ENCODE peak calls at places on chromosome 16, in nine cellular contexts. Q, W, T, R, K, U, N, M and C are unnamed samples.
A peak's percentile ranks its signal among the peaks of the same experiment; 100 is the strongest.

GRCh38 chr16:84368327-84368996 is at the start of gene ATP2C2:
- DNase-seq in Q (no peak), W (peak; percentile 92), T (no peak), R (no peak), K (peak; percentile 66), U (peak; percentile 77), N (no peak), M (no peak), C (no peak)

GRCh38 chr16:23026777-23027362 is 122.4 kb downstream of the USP31 start:
- DNase-seq in Q (peak; percentile 15), W (no peak), T (no peak), R (no peak), K (no peak), U (no peak), N (no peak), M (peak; percentile 12), C (no peak)

GRCh38 chr16:31211960-31212359 is 2.0 kb upstream of the TRIM72 start:
- DNase-seq in Q (no peak), W (no peak), T (no peak), R (no peak), K (no peak), U (no peak), N (no peak), M (no peak), C (no peak)

GRCh38 chr16:62985727-62986126 is 949.5 kb upstream of the CDH8 start:
- DNase-seq in Q (no peak), W (no peak), T (no peak), R (no peak), K (no peak), U (no peak), N (no peak), M (no peak), C (no peak)

GRCh38 chr16:12228607-12229499 is 252.3 kb downstream of the SNX29 start:
- DNase-seq in Q (peak; percentile 66), W (no peak), T (no peak), R (peak; percentile 71), K (no peak), U (no peak), N (peak; percentile 71), M (peak; percentile 70), C (no peak)

GRCh38 chr16:67000384-67001158 is 12.2 kb downstream of the CES4A start:
- DNase-seq in Q (peak; percentile 46), W (peak; percentile 91), T (peak; percentile 74), R (no peak), K (peak; percentile 66), U (no peak), N (no peak), M (peak; percentile 30), C (no peak)

GRCh38 chr16:67406111-67406593 is 10.1 kb downstream of the ZDHHC1 start:
- DNase-seq in Q (peak; percentile 43), W (no peak), T (no peak), R (no peak), K (no peak), U (no peak), N (no peak), M (no peak), C (no peak)

GRCh38 chr16:22360963-22361659 is 13.3 kb downstream of the CDR2 start:
- DNase-seq in Q (no peak), W (no peak), T (no peak), R (no peak), K (no peak), U (no peak), N (no peak), M (no peak), C (no peak)

GRCh38 chr16:66717112-66717675 is 20.7 kb upstream of the CMTM4 start:
- DNase-seq in Q (peak; percentile 67), W (no peak), T (no peak), R (no peak), K (no peak), U (no peak), N (peak; percentile 71), M (peak; percentile 82), C (no peak)

GRCh38 chr16:74982303-74982702 is 2.6 kb downstream of the WDR59 start:
- DNase-seq in Q (no peak), W (no peak), T (no peak), R (no peak), K (no peak), U (no peak), N (no peak), M (no peak), C (no peak)

GRCh38 chr16:74984670-74985411 is at the start of gene WDR59:
- DNase-seq in Q (peak; percentile 99), W (peak; percentile 99), T (peak; percentile 100), R (peak; percentile 94), K (peak; percentile 99), U (peak; percentile 97), N (peak; percentile 98), M (peak; percentile 98), C (peak; percentile 97)

GRCh38 chr16:74987027-74987681 is 2.2 kb upstream of the WDR59 start:
- DNase-seq in Q (no peak), W (no peak), T (no peak), R (no peak), K (no peak), U (no peak), N (no peak), M (no peak), C (no peak)

DNA sequence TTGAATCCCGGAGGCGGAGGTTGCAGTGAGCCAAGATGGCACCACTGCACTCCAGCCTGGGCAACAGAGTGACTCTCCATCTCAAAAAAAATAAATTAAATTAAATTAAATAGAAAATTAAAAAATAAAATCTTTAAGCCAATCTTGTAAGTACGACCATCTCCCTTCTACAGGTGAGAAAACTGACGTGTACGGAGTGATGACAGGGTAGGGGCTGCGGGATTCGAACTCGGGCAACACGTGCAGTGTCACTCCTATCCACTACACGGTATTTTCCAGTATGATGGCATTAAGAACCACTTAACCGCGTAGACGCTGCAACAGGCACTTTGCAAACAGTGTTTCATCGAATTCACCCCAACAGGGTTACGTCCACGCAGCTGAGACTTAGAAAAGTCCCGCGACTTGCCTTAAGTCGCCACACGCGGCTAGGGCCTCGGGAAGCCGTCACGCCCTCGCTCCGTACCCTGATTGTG is 691 bp downstream of the WDR59 start:
- DNase-seq in Q (peak; percentile 38), W (no peak), T (no peak), R (no peak), K (no peak), U (no peak), N (no peak), M (no peak), C (no peak)
- TF ChIP-seq CTCF in Q (no peak), W (no peak), T (no peak), R (no peak), K (no peak), U (no peak), N (no peak), M (no peak), C (no peak)

GRCh38 chr16:47045023-47045422 is 71.5 kb upstream of the DNAJA2 start:
- DNase-seq in Q (peak; percentile 41), W (no peak), T (no peak), R (no peak), K (no peak), U (no peak), N (peak; percentile 12), M (peak; percentile 18), C (no peak)
- TF ChIP-seq CTCF in Q (peak; percentile 3), W (no peak), T (no peak), R (no peak), K (no peak), U (no peak), N (no peak), M (no peak), C (peak; percentile 19)

GRCh38 chr16:57427824-57428223 is 19.4 kb downstream of the CIAPIN1 start:
- DNase-seq in Q (no peak), W (no peak), T (no peak), R (no peak), K (no peak), U (no peak), N (no peak), M (no peak), C (peak; percentile 52)
- TF ChIP-seq CTCF in Q (no peak), W (no peak), T (no peak), R (no peak), K (no peak), U (no peak), N (no peak), M (no peak), C (no peak)

GRCh38 chr16:57876210-57876609 is 73.9 kb upstream of the KIFC3 start:
- DNase-seq in Q (no peak), W (no peak), T (no peak), R (no peak), K (no peak), U (no peak), N (no peak), M (no peak), C (no peak)
- TF ChIP-seq CTCF in Q (no peak), W (no peak), T (no peak), R (no peak), K (no peak), U (no peak), N (no peak), M (no peak), C (no peak)

GRCh38 chr16:81582655-81583441 is 138.2 kb downstream of the CMIP start:
- DNase-seq in Q (peak; percentile 29), W (no peak), T (no peak), R (no peak), K (no peak), U (no peak), N (peak; percentile 46), M (peak; percentile 64), C (no peak)
- TF ChIP-seq CTCF in Q (peak; percentile 24), W (no peak), T (no peak), R (no peak), K (no peak), U (peak; percentile 30), N (peak; percentile 29), M (peak; percentile 36), C (peak; percentile 8)

DNA sequence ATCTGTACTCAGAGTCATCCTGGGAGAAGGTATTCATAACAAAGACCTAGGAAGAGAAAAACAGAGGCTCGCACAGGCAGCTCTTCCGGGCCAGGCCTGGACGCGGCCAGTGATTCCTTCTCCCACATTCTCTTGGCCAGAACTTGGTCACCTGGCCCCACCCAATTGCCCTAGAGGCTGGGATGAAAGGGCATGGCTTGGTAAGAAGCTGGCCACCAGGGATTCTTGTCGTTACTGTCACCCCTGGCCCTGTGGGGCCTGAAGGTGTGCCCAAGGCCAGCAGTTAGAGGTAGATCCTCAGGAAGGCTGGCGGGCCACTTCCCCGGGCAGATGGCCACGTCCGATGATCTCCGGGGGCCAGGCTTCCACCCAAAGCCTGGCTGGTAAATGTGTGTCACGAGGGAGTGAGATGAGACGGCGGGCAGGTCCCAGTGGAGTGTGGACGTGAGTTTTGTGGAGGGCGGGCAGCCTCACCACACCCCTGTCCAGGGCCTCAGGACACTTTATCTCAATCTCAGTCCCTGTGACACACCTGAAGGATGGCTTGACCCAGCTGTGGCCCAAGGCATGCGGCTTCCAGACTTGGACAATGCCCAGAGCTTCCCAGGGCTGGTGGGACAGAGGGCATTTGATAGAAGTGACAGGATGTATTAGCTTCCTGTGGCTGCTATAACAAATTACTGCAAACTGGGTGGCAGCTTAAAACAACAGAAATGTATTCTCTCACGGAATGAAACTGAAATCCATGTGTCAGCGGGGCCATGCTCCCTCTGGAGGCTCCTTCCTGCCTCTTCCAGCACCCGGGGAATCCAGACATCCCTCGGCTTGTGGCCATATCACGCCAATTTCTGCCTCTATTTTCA is 66.3 kb upstream of the GSE1 start:
- DNase-seq in Q (no peak), W (no peak), T (no peak), R (no peak), K (no peak), U (no peak), N (no peak), M (no peak), C (no peak)
- TF ChIP-seq CTCF in Q (peak; percentile 8), W (peak; percentile 29), T (no peak), R (no peak), K (no peak), U (peak; percentile 25), N (peak; percentile 27), M (no peak), C (peak; percentile 27)